ENCODE peak calls at places on chromosome 6, in seven cellular contexts. E is A549, T is cardiac fibroblast, Y is endothelial cell, S is HCT116, A is AG10803, N is cardiac muscle cell. L is an unnamed sample.

GRCh38 chr6:95846652-95847051 is 169.1 kb upstream of the FUT9 start:
- DNase-seq in E (no peak), T (no peak), Y (no peak), S (no peak), A (no peak), N (no peak), L (no peak)

GRCh38 chr6:144144996-144145395 is 5.3 kb upstream of the STX11 start:
- DNase-seq in E (no peak), T (no peak), Y (no peak), S (no peak), A (no peak), N (no peak), L (no peak)

GRCh38 chr6:110547266-110547964 is 71.0 kb upstream of the SLC22A16 start:
- DNase-seq in E (no peak), T (no peak), Y (no peak), S (peak), A (peak), N (no peak), L (peak)

GRCh38 chr6:90216081-90216977 is 80.3 kb downstream of the BACH2 start:
- DNase-seq in E (peak), T (no peak), Y (peak), S (no peak), A (peak), N (peak), L (no peak)

GRCh38 chr6:137200288-137200687 is 18.9 kb downstream of the IFNGR1 start:
- DNase-seq in E (no peak), T (no peak), Y (no peak), S (no peak), A (no peak), N (no peak), L (no peak)

GRCh38 chr6:143836150-143836549 is 7.0 kb upstream of the LTV1 start:
- DNase-seq in E (no peak), T (no peak), Y (no peak), S (no peak), A (no peak), N (no peak), L (no peak)

GRCh38 chr6:125944434-125944816 is 12.1 kb upstream of the HINT3 start:
- DNase-seq in E (peak), T (peak), Y (no peak), S (no peak), A (peak), N (no peak), L (peak)

GRCh38 chr6:978937-979685 is 286.2 kb upstream of the EXOC2 start:
- DNase-seq in E (no peak), T (no peak), Y (no peak), S (no peak), A (peak), N (no peak), L (peak)

GRCh38 chr6:89204096-89204495 is 13.1 kb downstream of the GABRR1 start:
- DNase-seq in E (no peak), T (no peak), Y (no peak), S (no peak), A (no peak), N (no peak), L (no peak)

GRCh38 chr6:159953091-159953581 is 15.7 kb upstream of the IGF2R start:
- DNase-seq in E (no peak), T (peak), Y (no peak), S (no peak), A (peak), N (no peak), L (peak)

GRCh38 chr6:55174211-55175013 is at the start of gene HCRTR2:
- DNase-seq in E (no peak), T (no peak), Y (peak), S (no peak), A (no peak), N (peak), L (no peak)

GRCh38 chr6:29376003-29376402 is 912 bp upstream of the OR12D3 start:
- DNase-seq in E (peak), T (no peak), Y (no peak), S (peak), A (no peak), N (peak), L (no peak)

GRCh38 chr6:52598123-52598823 is 21.4 kb upstream of the TRAM2 start:
- DNase-seq in E (peak), T (peak), Y (peak), S (peak), A (peak), N (peak), L (peak)

GRCh38 chr6:15296735-15297134 is 50.9 kb downstream of the JARID2 start:
- DNase-seq in E (no peak), T (no peak), Y (no peak), S (no peak), A (no peak), N (no peak), L (no peak)

GRCh38 chr6:90286884-90287488 is 9.7 kb downstream of the BACH2 start:
- DNase-seq in E (peak), T (peak), Y (peak), S (peak), A (no peak), N (peak), L (peak)

GRCh38 chr6:100889351-100889750 is 8.2 kb upstream of the ASCC3 start:
- DNase-seq in E (no peak), T (no peak), Y (no peak), S (no peak), A (no peak), N (no peak), L (no peak)

GRCh38 chr6:129140571-129140970 is 257.6 kb downstream of the LAMA2 start:
- DNase-seq in E (no peak), T (peak), Y (no peak), S (no peak), A (peak), N (no peak), L (no peak)

GRCh38 chr6:170074907-170075306 is 216.0 kb downstream of the DLL1 start:
- DNase-seq in E (no peak), T (no peak), Y (no peak), S (no peak), A (no peak), N (no peak), L (no peak)

GRCh38 chr6:35411066-35411465 is 41.1 kb upstream of the FANCE start:
- DNase-seq in E (no peak), T (no peak), Y (no peak), S (no peak), A (no peak), N (no peak), L (no peak)

GRCh38 chr6:152642578-152643375 is 5.6 kb upstream of the SYNE1 start:
- DNase-seq in E (peak), T (peak), Y (peak), S (peak), A (peak), N (peak), L (peak)
- TF ChIP-seq CTCF in E (peak), T (peak), Y (no peak), S (peak), A (peak), N (peak), L (peak)

GRCh38 chr6:43993881-43994523 is 133.2 kb downstream of the MRPL14 start:
- DNase-seq in E (no peak), T (no peak), Y (no peak), S (no peak), A (no peak), N (no peak), L (no peak)
- TF ChIP-seq CTCF in E (no peak), T (no peak), Y (no peak), S (no peak), A (no peak), N (no peak), L (no peak)

GRCh38 chr6:21109421-21110178 is 484.0 kb upstream of the SOX4 start:
- DNase-seq in E (peak), T (peak), Y (no peak), S (peak), A (peak), N (no peak), L (peak)

GRCh38 chr6:21110684-21111398 is 482.7 kb upstream of the SOX4 start:
- DNase-seq in E (no peak), T (no peak), Y (no peak), S (no peak), A (no peak), N (no peak), L (no peak)

GRCh38 chr6:21115111-21115510 is 478.4 kb upstream of the SOX4 start:
- DNase-seq in E (no peak), T (peak), Y (no peak), S (no peak), A (peak), N (no peak), L (no peak)

GRCh38 chr6:21107796-21108195 is 485.8 kb upstream of the SOX4 start:
- DNase-seq in E (no peak), T (no peak), Y (no peak), S (no peak), A (no peak), N (no peak), L (no peak)

GRCh38 chr6:21111399-21111725 is 482.2 kb upstream of the SOX4 start:
- DNase-seq in E (peak), T (no peak), Y (no peak), S (peak), A (no peak), N (no peak), L (no peak)
- TF ChIP-seq CTCF in E (no peak), T (no peak), Y (no peak), S (no peak), A (no peak), N (no peak), L (no peak)

DNA sequence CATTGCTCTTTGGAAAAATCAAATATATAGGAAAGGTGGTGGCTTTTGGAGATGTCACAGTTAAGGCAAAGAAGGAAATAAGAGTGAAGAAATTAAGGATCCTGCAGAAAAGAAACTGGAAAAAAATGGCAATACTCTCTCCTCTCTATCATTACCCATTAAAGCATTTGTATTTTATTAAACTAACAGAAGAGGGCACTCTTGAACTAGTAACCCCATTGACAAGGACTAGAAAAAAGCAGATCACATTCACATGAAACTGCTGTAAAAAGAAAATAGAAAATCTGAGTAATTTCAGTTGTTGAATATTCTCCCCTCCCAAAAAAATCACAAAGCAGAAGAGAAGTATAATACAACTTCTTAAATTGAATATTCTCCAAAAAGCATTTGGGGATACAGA is 104.1 kb upstream of the SLC35B3 start:
- DNase-seq in E (peak), T (no peak), Y (no peak), S (peak), A (peak), N (peak), L (peak)
- TF ChIP-seq CTCF in E (no peak), T (no peak), Y (no peak), S (peak), A (peak), N (no peak), L (peak)

GRCh38 chr6:130223508-130223907 is 757 bp upstream of the SAMD3 start:
- DNase-seq in E (no peak), T (no peak), Y (no peak), S (no peak), A (no peak), N (no peak), L (no peak)
- TF ChIP-seq CTCF in E (no peak), T (no peak), Y (no peak), S (peak), A (no peak), N (no peak), L (peak)

DNA sequence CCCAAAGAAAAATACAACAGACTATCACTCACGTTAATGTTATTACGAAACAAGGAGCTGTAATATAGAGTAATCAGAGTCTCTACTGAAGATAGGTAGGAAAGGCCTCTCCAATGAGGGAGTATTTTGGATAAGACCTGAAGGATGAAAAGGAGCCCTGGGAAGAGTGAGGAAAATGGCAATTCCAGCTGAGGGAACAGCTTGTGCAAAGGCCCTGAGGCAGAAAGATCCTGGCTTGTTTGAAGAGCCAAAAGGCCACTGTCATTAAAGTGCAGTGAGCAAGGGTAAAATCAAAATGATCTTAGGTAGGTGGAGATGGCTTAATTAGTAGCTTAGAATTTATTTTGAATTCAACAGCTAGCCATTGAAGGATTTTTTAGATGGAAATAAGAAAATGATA is 138.6 kb downstream of the KHDC1L start:
- DNase-seq in E (no peak), T (no peak), Y (no peak), S (no peak), A (no peak), N (no peak), L (no peak)
- TF ChIP-seq CTCF in E (no peak), T (no peak), Y (no peak), S (no peak), A (no peak), N (no peak), L (no peak)

GRCh38 chr6:164207024-164207423 is 792.5 kb downstream of the QKI start:
- DNase-seq in E (no peak), T (no peak), Y (no peak), S (no peak), A (no peak), N (no peak), L (no peak)

GRCh38 chr6:164214066-164214465 is 799.5 kb downstream of the QKI start:
- DNase-seq in E (no peak), T (no peak), Y (no peak), S (no peak), A (no peak), N (no peak), L (no peak)

GRCh38 chr6:164210323-164210722 is 795.8 kb downstream of the QKI start:
- DNase-seq in E (no peak), T (no peak), Y (no peak), S (no peak), A (no peak), N (no peak), L (no peak)

GRCh38 chr6:164208371-164208770 is 793.9 kb downstream of the QKI start:
- DNase-seq in E (no peak), T (no peak), Y (no peak), S (no peak), A (no peak), N (no peak), L (no peak)
- TF ChIP-seq CTCF in E (no peak), T (no peak), Y (no peak), S (no peak), A (no peak), N (no peak), L (no peak)

DNA sequence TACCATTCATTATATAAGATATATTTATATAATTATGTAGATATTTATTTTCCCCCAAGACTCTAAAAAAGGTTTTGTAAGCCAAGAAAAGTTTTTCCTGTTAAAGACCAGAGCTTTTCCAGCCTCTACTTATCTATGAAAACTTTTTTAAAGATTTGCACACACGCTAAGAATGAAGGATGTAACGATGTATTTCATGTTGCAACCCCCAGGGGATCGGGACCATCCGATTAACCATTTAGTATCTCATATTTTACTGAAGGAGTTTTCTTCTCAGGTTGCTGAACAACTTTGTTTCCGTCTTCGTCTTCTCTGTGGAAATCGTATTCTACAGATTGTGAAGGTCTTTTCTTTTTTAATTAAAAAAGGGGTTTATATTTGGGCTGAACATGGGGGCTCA is 70.0 kb upstream of the SASH1 start:
- DNase-seq in E (no peak), T (peak), Y (no peak), S (no peak), A (no peak), N (no peak), L (no peak)
- TF ChIP-seq CTCF in E (no peak), T (no peak), Y (no peak), S (no peak), A (peak), N (no peak), L (peak)

DNA sequence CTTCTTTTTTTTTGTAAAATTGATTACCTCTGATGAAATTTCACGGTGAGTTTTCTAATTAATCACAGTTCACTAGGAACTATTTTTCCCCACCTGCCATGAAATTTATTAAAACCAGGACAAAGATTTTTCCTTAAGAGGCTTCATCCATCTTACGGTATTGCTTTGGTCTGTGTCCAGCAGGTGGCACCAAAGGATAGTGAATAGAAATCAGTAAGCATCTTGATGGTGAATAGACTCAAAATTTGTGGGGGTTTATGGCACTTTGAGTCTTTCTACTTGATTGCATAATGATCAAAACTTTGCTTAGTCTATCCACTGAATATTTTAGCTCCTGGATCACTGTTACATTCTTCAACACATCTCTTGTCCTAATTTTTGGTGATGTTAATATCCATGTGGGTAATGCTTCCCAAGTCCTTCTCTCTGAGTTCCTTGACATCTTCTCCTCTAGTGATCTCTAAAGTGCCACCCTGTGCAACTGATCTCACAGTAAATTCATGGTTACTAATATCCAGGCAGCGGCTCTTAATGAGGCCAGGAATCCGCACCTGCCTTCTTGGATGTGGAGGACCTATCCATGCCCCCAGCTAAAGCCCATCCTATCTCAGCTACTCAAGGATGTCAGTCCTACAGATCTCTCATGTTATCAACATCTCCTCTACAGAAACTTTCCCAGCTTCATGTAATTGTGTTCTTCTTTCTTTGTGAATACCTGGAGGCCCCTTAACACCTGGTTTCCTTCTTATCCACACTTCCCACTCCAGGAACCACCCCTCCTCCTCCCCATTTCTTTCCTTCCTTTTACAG is 54.5 kb downstream of the STMND1 start:
- DNase-seq in E (peak), T (peak), Y (peak), S (peak), A (peak), N (peak), L (peak)
- TF ChIP-seq CTCF in E (peak), T (peak), Y (peak), S (peak), A (peak), N (peak), L (peak)

DNA sequence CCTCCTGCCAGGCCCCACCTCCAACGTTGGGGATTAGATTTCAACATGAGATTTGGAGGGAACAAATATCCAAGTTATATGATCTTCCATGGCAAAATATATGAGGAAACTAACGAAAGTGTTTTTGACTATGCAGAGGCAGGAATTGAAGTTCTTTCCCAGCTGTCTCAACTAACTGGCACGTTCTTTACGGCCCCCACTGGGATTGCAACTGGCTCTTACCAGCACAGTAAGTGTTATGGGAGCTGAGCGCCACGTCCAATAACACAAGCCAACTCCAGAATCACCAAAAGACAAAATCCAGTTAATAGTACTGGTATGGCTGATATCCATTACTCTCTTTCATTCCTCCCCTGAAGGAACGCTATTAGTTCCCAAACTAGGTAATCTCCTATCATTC is 66.6 kb downstream of the ECT2L start:
- DNase-seq in E (no peak), T (no peak), Y (no peak), S (no peak), A (no peak), N (no peak), L (no peak)
- TF ChIP-seq CTCF in E (no peak), T (no peak), Y (no peak), S (no peak), A (no peak), N (no peak), L (no peak)

L was measured in HFFc6.